ENCODE peak calls at places on chromosomes 2 and 18, in ten cellular contexts. N is sigmoid colon, M is fibroblast of pulmonary artery, C is adrenal gland, J is left ventricle myocardium inferior, W is neural progenitor cell, V is fibroblast of mammary gland, P is GM06990, Y is lung, H is OCI-LY7. X is an unnamed sample.

GRCh38 chr2:38465789-38466127 is 88.7 kb upstream of the ATL2 start:
- DNase-seq in N (no peak), M (peak), C (peak), J (no peak), W (peak), V (peak), P (no peak), Y (peak), H (peak), X (peak)

GRCh38 chr18:76979111-76979751 is 153.4 kb downstream of the MBP start:
- DNase-seq in N (no peak), M (no peak), C (no peak), J (no peak), W (no peak), V (no peak), P (no peak), Y (no peak), H (no peak), X (no peak)

GRCh38 chr2:61911510-61911909 is 6.0 kb downstream of the COMMD1 start:
- DNase-seq in N (no peak), M (no peak), C (no peak), J (no peak), W (no peak), V (peak), P (no peak), Y (no peak), H (peak), X (no peak)

GRCh38 chr2:57981369-57981768 is 65.2 kb upstream of the VRK2 start:
- DNase-seq in N (no peak), M (peak), C (no peak), J (no peak), W (no peak), V (peak), P (no peak), Y (no peak), H (no peak), X (peak)

GRCh38 chr18:75341267-75341666 is 86.2 kb downstream of the SMIM21 start:
- DNase-seq in N (no peak), M (peak), C (no peak), J (no peak), W (peak), V (peak), P (no peak), Y (no peak), H (no peak), X (peak)

GRCh38 chr2:136823291-136823690 is 57.9 kb downstream of the THSD7B start:
- DNase-seq in N (no peak), M (no peak), C (no peak), J (no peak), W (no peak), V (no peak), P (no peak), Y (no peak), H (no peak), X (no peak)

GRCh38 chr2:20171445-20171977 is 53.4 kb downstream of the SDC1 start:
- DNase-seq in N (no peak), M (no peak), C (no peak), J (no peak), W (no peak), V (no peak), P (no peak), Y (no peak), H (no peak), X (no peak)

GRCh38 chr2:106117882-106118684 is 76.0 kb downstream of the UXS1 start:
- DNase-seq in N (no peak), M (no peak), C (no peak), J (no peak), W (no peak), V (no peak), P (no peak), Y (no peak), H (no peak), X (no peak)

GRCh38 chr18:61606068-61606660 is 272.9 kb downstream of the CDH20 start:
- DNase-seq in N (no peak), M (peak), C (peak), J (peak), W (peak), V (peak), P (no peak), Y (no peak), H (no peak), X (peak)

GRCh38 chr2:172864182-172864581 is 128.5 kb downstream of the RAPGEF4 start:
- DNase-seq in N (peak), M (peak), C (peak), J (peak), W (peak), V (peak), P (no peak), Y (peak), H (peak), X (no peak)

GRCh38 chr2:29747786-29748470 is 173.5 kb downstream of the ALK start:
- DNase-seq in N (no peak), M (peak), C (no peak), J (no peak), W (peak), V (peak), P (no peak), Y (peak), H (no peak), X (peak)

GRCh38 chr2:122639721-122640120 is 884.3 kb downstream of the TSN start:
- DNase-seq in N (no peak), M (no peak), C (no peak), J (no peak), W (no peak), V (no peak), P (no peak), Y (no peak), H (no peak), X (no peak)

GRCh38 chr2:150610670-150611279 is 123.3 kb upstream of the RND3 start:
- DNase-seq in N (no peak), M (peak), C (peak), J (no peak), W (peak), V (peak), P (no peak), Y (no peak), H (peak), X (peak)

GRCh38 chr2:129877795-129878775 is 101.4 kb upstream of the RAB6C start:
- DNase-seq in N (peak), M (peak), C (peak), J (peak), W (no peak), V (peak), P (no peak), Y (peak), H (peak), X (peak)

GRCh38 chr18:7617738-7618422 is 50.8 kb downstream of the PTPRM start:
- DNase-seq in N (peak), M (peak), C (peak), J (no peak), W (peak), V (peak), P (no peak), Y (peak), H (no peak), X (peak)

GRCh38 chr2:6645672-6646071 is 220.0 kb downstream of the CMPK2 start:
- DNase-seq in N (no peak), M (no peak), C (no peak), J (no peak), W (no peak), V (no peak), P (no peak), Y (no peak), H (no peak), X (no peak)

GRCh38 chr2:10987861-10988260 is 76.1 kb downstream of the KCNF1 start:
- DNase-seq in N (no peak), M (no peak), C (no peak), J (no peak), W (no peak), V (no peak), P (no peak), Y (no peak), H (no peak), X (no peak)

GRCh38 chr2:26850002-26850431 is 2.1 kb downstream of the DPYSL5 start:
- DNase-seq in N (no peak), M (no peak), C (no peak), J (no peak), W (peak), V (no peak), P (no peak), Y (no peak), H (no peak), X (no peak)

GRCh38 chr18:66646622-66647021 is 42.7 kb upstream of the CDH19 start:
- DNase-seq in N (no peak), M (peak), C (no peak), J (no peak), W (no peak), V (peak), P (no peak), Y (no peak), H (no peak), X (no peak)

GRCh38 chr2:95272299-95272751 is 1.9 kb upstream of the PROM2 start:
- DNase-seq in N (no peak), M (no peak), C (no peak), J (no peak), W (no peak), V (no peak), P (no peak), Y (no peak), H (no peak), X (no peak)

GRCh38 chr2:28821295-28821958 is 10.8 kb downstream of the SPDYA start:
- DNase-seq in N (no peak), M (peak), C (peak), J (no peak), W (peak), V (peak), P (peak), Y (peak), H (peak), X (peak)

GRCh38 chr2:159961005-159961404 is 101.4 kb downstream of the PLA2R1 start:
- DNase-seq in N (no peak), M (peak), C (no peak), J (no peak), W (no peak), V (no peak), P (no peak), Y (no peak), H (no peak), X (peak)

GRCh38 chr2:99754215-99754614 is 264.4 kb upstream of the REV1 start:
- DNase-seq in N (no peak), M (peak), C (no peak), J (no peak), W (no peak), V (peak), P (no peak), Y (no peak), H (no peak), X (peak)

GRCh38 chr2:239765911-239766310 is 259.2 kb downstream of the NDUFA10 start:
- DNase-seq in N (peak), M (no peak), C (no peak), J (peak), W (no peak), V (no peak), P (no peak), Y (no peak), H (no peak), X (no peak)

GRCh38 chr2:174259981-174260380 is 11.6 kb upstream of the OLA1 start:
- DNase-seq in N (no peak), M (peak), C (peak), J (no peak), W (no peak), V (peak), P (no peak), Y (no peak), H (no peak), X (peak)

GRCh38 chr2:98394595-98395153 is 48.4 kb downstream of the CNGA3 start:
- DNase-seq in N (no peak), M (peak), C (no peak), J (no peak), W (no peak), V (peak), P (no peak), Y (no peak), H (no peak), X (peak)

GRCh38 chr2:220887271-220887870 is 684.7 kb downstream of the EPHA4 start:
- DNase-seq in N (no peak), M (no peak), C (no peak), J (no peak), W (peak), V (no peak), P (no peak), Y (no peak), H (no peak), X (no peak)

GRCh38 chr2:194320520-194320919 is 1336.5 kb upstream of the SLC39A10 start:
- DNase-seq in N (no peak), M (no peak), C (no peak), J (no peak), W (no peak), V (no peak), P (no peak), Y (no peak), H (no peak), X (no peak)

GRCh38 chr2:194323740-194324139 is 1333.3 kb upstream of the SLC39A10 start:
- DNase-seq in N (no peak), M (no peak), C (no peak), J (no peak), W (no peak), V (no peak), P (no peak), Y (no peak), H (no peak), X (no peak)

GRCh38 chr2:194314042-194314441 is 1343.0 kb upstream of the SLC39A10 start:
- DNase-seq in N (no peak), M (no peak), C (no peak), J (no peak), W (no peak), V (no peak), P (no peak), Y (no peak), H (no peak), X (no peak)

DNA sequence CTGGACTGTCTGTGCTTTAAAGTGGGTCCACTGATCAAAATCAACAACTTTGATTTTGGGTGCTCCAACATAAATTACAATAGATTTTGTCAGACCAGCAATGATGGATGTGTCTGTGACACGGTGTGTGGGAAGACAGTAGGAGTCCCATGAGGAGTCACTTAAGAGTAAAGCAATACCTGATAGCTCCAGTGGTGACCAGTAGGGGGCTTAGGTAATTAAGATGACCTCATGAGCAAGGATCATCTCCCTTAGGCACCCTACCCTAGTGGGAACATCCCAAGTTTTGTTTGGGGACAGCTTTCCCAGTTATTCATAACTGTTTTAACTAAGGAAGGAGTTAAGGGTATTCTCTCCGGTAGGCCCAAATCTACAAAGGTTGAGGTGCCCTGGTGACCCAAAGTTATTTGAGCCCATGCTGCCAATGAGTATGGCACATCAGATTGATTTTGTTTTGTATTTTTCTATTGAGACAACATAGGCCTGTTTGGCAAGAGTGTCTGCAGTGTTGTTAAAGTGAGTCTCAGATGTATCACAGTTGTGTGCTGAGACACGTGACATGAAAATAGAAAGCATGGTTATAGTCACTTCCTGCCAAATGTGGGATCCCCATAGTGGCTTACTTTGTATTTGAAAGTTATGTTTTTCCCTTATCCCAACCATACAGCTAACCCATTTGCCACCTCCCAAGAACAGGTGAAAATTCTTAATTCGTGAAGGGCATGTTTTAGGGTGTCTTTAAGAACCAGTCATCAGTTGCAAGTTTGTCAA is 1337.6 kb upstream of the SLC39A10 start:
- DNase-seq in N (no peak), M (no peak), C (no peak), J (no peak), W (peak), V (no peak), P (no peak), Y (no peak), H (peak), X (no peak)
- TF ChIP-seq CTCF in N (no peak), M (no peak), C (no peak), J (no peak), W (peak), V (no peak), P (peak), Y (no peak), H (peak), X (no peak)

GRCh38 chr2:64287321-64287720 is 143.1 kb upstream of the PELI1 start:
- DNase-seq in N (no peak), M (no peak), C (no peak), J (no peak), W (no peak), V (no peak), P (no peak), Y (no peak), H (no peak), X (no peak)

GRCh38 chr2:64284751-64285150 is 140.5 kb upstream of the PELI1 start:
- DNase-seq in N (no peak), M (no peak), C (peak), J (no peak), W (no peak), V (no peak), P (no peak), Y (no peak), H (no peak), X (no peak)

GRCh38 chr2:64288321-64288931 is 144.2 kb upstream of the PELI1 start:
- DNase-seq in N (no peak), M (peak), C (no peak), J (no peak), W (no peak), V (peak), P (no peak), Y (no peak), H (no peak), X (peak)

GRCh38 chr2:64283015-64283570 is 138.9 kb upstream of the PELI1 start:
- DNase-seq in N (no peak), M (no peak), C (no peak), J (no peak), W (no peak), V (no peak), P (no peak), Y (no peak), H (peak), X (no peak)

GRCh38 chr2:64283641-64284371 is 139.6 kb upstream of the PELI1 start:
- DNase-seq in N (no peak), M (no peak), C (no peak), J (no peak), W (no peak), V (peak), P (no peak), Y (no peak), H (peak), X (peak)
- H3K4me3 ChIP-seq in N (peak), M (no peak), C (no peak), J (peak), W (no peak), V (no peak), P (peak), Y (no peak), H (peak), X (no peak)

GRCh38 chr2:21468609-21469008 is 344.8 kb downstream of the TDRD15 start:
- DNase-seq in N (no peak), M (no peak), C (no peak), J (no peak), W (no peak), V (no peak), P (no peak), Y (no peak), H (no peak), X (no peak)
- TF ChIP-seq CTCF in N (no peak), M (no peak), C (no peak), J (no peak), W (no peak), V (no peak), P (no peak), Y (no peak), H (no peak), X (no peak)

GRCh38 chr2:42332575-42332974 is 28.4 kb downstream of the COX7A2L start:
- DNase-seq in N (no peak), M (no peak), C (no peak), J (no peak), W (no peak), V (no peak), P (no peak), Y (no peak), H (no peak), X (no peak)
- H3K4me3 ChIP-seq in N (no peak), M (no peak), C (no peak), J (no peak), W (no peak), V (no peak), P (no peak), Y (no peak), H (no peak), X (no peak)

GRCh38 chr18:32549248-32549842 is 78.7 kb upstream of the GAREM1 start:
- DNase-seq in N (no peak), M (peak), C (peak), J (peak), W (peak), V (peak), P (no peak), Y (peak), H (peak), X (peak)
- TF ChIP-seq CTCF in N (peak), M (peak), C (peak), J (peak), W (peak), V (peak), P (peak), Y (peak), H (peak), X (peak)

DNA sequence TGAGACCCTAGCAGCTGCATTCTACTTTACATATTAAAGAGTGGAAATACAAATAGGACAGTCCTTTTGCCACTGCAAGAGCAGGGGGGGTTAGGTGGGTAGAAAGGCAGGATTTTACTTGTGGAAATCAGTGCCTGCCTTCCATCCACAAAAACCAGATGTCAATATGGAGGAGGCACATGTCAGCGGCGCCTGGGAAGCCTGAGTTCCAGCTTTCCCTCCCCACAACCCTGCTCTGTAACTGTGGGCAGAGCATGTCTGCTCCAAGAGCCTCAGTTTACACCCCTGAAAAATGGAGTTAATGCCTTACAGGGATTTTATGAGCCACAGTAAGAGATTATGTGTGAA is 32.9 kb downstream of the STEAP3 start:
- DNase-seq in N (no peak), M (no peak), C (no peak), J (no peak), W (no peak), V (no peak), P (no peak), Y (no peak), H (no peak), X (no peak)
- H3K4me3 ChIP-seq in N (no peak), M (no peak), C (no peak), J (no peak), W (no peak), V (no peak), P (no peak), Y (no peak), H (no peak), X (no peak)

GRCh38 chr2:47535991-47536390 is 133.0 kb downstream of the MSH2 start:
- DNase-seq in N (no peak), M (no peak), C (peak), J (no peak), W (no peak), V (peak), P (no peak), Y (no peak), H (no peak), X (no peak)

GRCh38 chr2:47541848-47542450 is 139.0 kb downstream of the MSH2 start:
- DNase-seq in N (peak), M (no peak), C (no peak), J (no peak), W (no peak), V (no peak), P (no peak), Y (no peak), H (no peak), X (no peak)

GRCh38 chr2:47536696-47537095 is 133.7 kb downstream of the MSH2 start:
- DNase-seq in N (no peak), M (no peak), C (no peak), J (no peak), W (no peak), V (peak), P (no peak), Y (no peak), H (no peak), X (peak)

GRCh38 chr2:47535073-47535472 is 132.1 kb downstream of the MSH2 start:
- DNase-seq in N (no peak), M (no peak), C (no peak), J (no peak), W (no peak), V (no peak), P (no peak), Y (no peak), H (no peak), X (no peak)

GRCh38 chr2:47539228-47539627 is 136.3 kb downstream of the MSH2 start:
- DNase-seq in N (no peak), M (no peak), C (no peak), J (no peak), W (no peak), V (no peak), P (no peak), Y (no peak), H (no peak), X (no peak)
- TF ChIP-seq CTCF in N (no peak), M (peak), C (no peak), J (peak), W (peak), V (peak), P (no peak), Y (no peak), H (peak), X (peak)

DNA sequence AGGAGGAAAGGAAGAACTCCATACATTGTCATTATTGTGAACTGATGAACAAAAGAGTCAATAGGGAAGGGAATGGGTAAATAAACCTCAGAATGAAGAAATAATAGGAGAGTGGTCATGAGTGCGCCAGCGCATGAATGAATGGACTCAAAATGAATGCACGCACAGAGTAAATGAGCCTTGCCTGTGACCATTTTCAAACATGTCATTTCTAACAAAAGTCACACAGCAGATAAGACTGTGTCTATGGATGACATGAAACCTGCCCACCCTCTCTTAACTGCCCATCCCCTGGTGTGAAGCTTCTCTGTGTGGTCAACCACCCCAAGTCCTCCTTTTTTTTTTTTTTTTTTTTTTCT is 121.1 kb upstream of the TEX51 start:
- DNase-seq in N (no peak), M (no peak), C (no peak), J (no peak), W (no peak), V (no peak), P (no peak), Y (no peak), H (no peak), X (no peak)
- H3K4me3 ChIP-seq in N (peak), M (no peak), C (no peak), J (peak), W (no peak), V (no peak), P (no peak), Y (no peak), H (no peak), X (no peak)

X was measured in AG10803.